ENCODE peak calls at places on chromosomes 13 and 19, in six cellular contexts. P is hepatocyte, W is GM23338, Z is neural progenitor cell, O is PC-3, N is GM23248. I is an unnamed sample.
A peak's percentile ranks its signal among the peaks of the same experiment; 100 is the strongest.

GRCh38 chr13:45678282-45678681 is 23.8 kb upstream of the CBY2 start:
- DNase-seq in O (peak; percentile 21), P (no peak), N (no peak), W (peak; percentile 75), Z (peak; percentile 21), I (no peak)

GRCh38 chr19:48218964-48219363 is 36.7 kb downstream of the CARD8 start:
- DNase-seq in W (no peak), N (no peak), P (no peak), Z (no peak), O (peak; percentile 21), I (no peak)

GRCh38 chr19:56900573-56901097 is 60.1 kb upstream of the PEG3 start:
- DNase-seq in Z (no peak), O (no peak), W (no peak), N (no peak), P (no peak), I (no peak)

GRCh38 chr19:44002212-44002565 is 568 bp upstream of the ZNF230 start:
- DNase-seq in W (no peak), O (no peak), N (peak; percentile 34), Z (no peak), P (no peak), I (no peak)

GRCh38 chr19:3790209-3790734 is 4.1 kb upstream of the MATK start:
- DNase-seq in Z (no peak), W (no peak), P (no peak), O (no peak), N (no peak), I (no peak)

GRCh38 chr19:19223060-19223459 is 11.3 kb downstream of the NCAN start:
- DNase-seq in Z (no peak), N (no peak), W (no peak), P (no peak), O (no peak), I (no peak)

GRCh38 chr13:37175996-37176395 is 70.5 kb upstream of the CSNK1A1L start:
- DNase-seq in W (no peak), N (peak; percentile 89), O (no peak), P (peak; percentile 33), Z (no peak), I (no peak)

GRCh38 chr19:33804021-33804799 is 7.5 kb downstream of the KCTD15 start:
- DNase-seq in P (peak; percentile 87), Z (no peak), N (peak; percentile 71), O (peak; percentile 62), W (no peak), I (no peak)

GRCh38 chr19:45972081-45972943 is 1.4 kb downstream of the NOVA2 start:
- DNase-seq in P (no peak), W (no peak), O (no peak), Z (no peak), N (no peak), I (no peak)

GRCh38 chr13:40490086-40490723 is 176.2 kb downstream of the FOXO1 start:
- DNase-seq in W (no peak), Z (no peak), N (no peak), O (no peak), P (no peak), I (no peak)

GRCh38 chr13:98273824-98274786 is 97.0 kb upstream of the RNF113B start:
- DNase-seq in O (no peak), P (no peak), Z (peak; percentile 78), N (no peak), W (peak; percentile 71), I (no peak)

GRCh38 chr13:24693862-24694471 is 13.8 kb downstream of the ATP12A start:
- DNase-seq in P (peak; percentile 79), Z (peak; percentile 86), O (peak; percentile 78), W (peak; percentile 95), N (peak; percentile 67), I (peak; percentile 82)

GRCh38 chr13:95185851-95186250 is 115.4 kb downstream of the ABCC4 start:
- DNase-seq in O (no peak), Z (no peak), P (no peak), N (no peak), W (no peak), I (no peak)

GRCh38 chr13:99320693-99321481 is 13.7 kb upstream of the GPR183 start:
- DNase-seq in N (peak; percentile 92), O (peak; percentile 88), P (no peak), W (no peak), Z (no peak), I (no peak)

GRCh38 chr13:110137677-110138008 is 169.3 kb downstream of the COL4A1 start:
- DNase-seq in N (peak; percentile 44), W (no peak), O (peak; percentile 58), P (peak; percentile 75), Z (peak; percentile 43), I (peak; percentile 10)

GRCh38 chr19:28980236-28980868 is 232.6 kb downstream of the UQCRFS1 start:
- DNase-seq in P (no peak), W (peak; percentile 70), Z (no peak), N (peak; percentile 68), O (no peak), I (no peak)

GRCh38 chr13:113216165-113217056 is 7.0 kb downstream of the CUL4A start:
- DNase-seq in W (peak; percentile 70), Z (peak; percentile 61), O (peak; percentile 73), P (peak; percentile 54), N (peak; percentile 85), I (no peak)

GRCh38 chr19:2343289-2343982 is 15.0 kb downstream of the SPPL2B start:
- DNase-seq in N (no peak), P (no peak), W (no peak), Z (no peak), O (no peak), I (no peak)

GRCh38 chr13:40631605-40632004 is 34.8 kb downstream of the FOXO1 start:
- DNase-seq in P (no peak), Z (no peak), O (no peak), W (no peak), N (no peak), I (no peak)

GRCh38 chr13:31261241-31261640 is 61.5 kb downstream of the B3GLCT start:
- DNase-seq in P (no peak), O (peak; percentile 6), N (no peak), Z (no peak), W (no peak), I (no peak)

GRCh38 chr13:28796938-28797257 is 23.2 kb upstream of the MTUS2 start:
- DNase-seq in O (no peak), W (no peak), P (no peak), N (no peak), Z (no peak), I (no peak)

GRCh38 chr13:67273001-67273400 is 42.9 kb upstream of the PCDH9 start:
- DNase-seq in O (no peak), P (no peak), W (no peak), N (peak; percentile 34), Z (no peak), I (no peak)

GRCh38 chr19:54209748-54210494 is 9.3 kb downstream of the RPS9 start:
- DNase-seq in O (peak; percentile 99), P (peak; percentile 95), Z (no peak), N (peak; percentile 96), W (no peak), I (no peak)

GRCh38 chr19:18122860-18123795 is 25.6 kb downstream of the MAST3 start:
- DNase-seq in O (no peak), P (no peak), W (no peak), Z (no peak), N (no peak), I (no peak)

GRCh38 chr13:95233026-95233635 is 68.1 kb downstream of the ABCC4 start:
- DNase-seq in P (no peak), N (no peak), Z (no peak), W (no peak), O (no peak), I (no peak)

GRCh38 chr19:32865326-32865725 is 4.2 kb downstream of the SLC7A9 start:
- DNase-seq in W (no peak), O (no peak), Z (no peak), N (no peak), P (no peak), I (no peak)

GRCh38 chr13:47463726-47464125 is 537.3 kb downstream of the SUCLA2 start:
- DNase-seq in O (no peak), W (peak; percentile 12), Z (no peak), N (peak; percentile 80), P (peak; percentile 7), I (no peak)

GRCh38 chr19:33872445-33873320 is 76.0 kb downstream of the KCTD15 start:
- DNase-seq in P (no peak), Z (no peak), N (no peak), O (no peak), W (no peak), I (no peak)

GRCh38 chr19:27885361-27885760 is 1327.6 kb downstream of the UQCRFS1 start:
- DNase-seq in N (no peak), O (no peak), P (no peak), W (no peak), Z (no peak), I (no peak)

GRCh38 chr13:31050486-31051400 is 111.0 kb downstream of the HSPH1 start:
- DNase-seq in Z (peak; percentile 20), W (no peak), O (peak; percentile 18), N (peak; percentile 51), P (no peak), I (no peak)

GRCh38 chr13:51230473-51231105 is 8.4 kb downstream of the FAM124A start:
- DNase-seq in P (peak; percentile 41), Z (no peak), W (peak; percentile 46), N (peak; percentile 58), O (no peak), I (no peak)

GRCh38 chr19:38718747-38719543 is 25.3 kb downstream of the CAPN12 start:
- DNase-seq in W (peak; percentile 74), P (no peak), O (no peak), Z (peak; percentile 44), N (peak; percentile 40), I (no peak)

GRCh38 chr13:32660227-32660626 is 74.0 kb downstream of the PDS5B start:
- DNase-seq in W (no peak), P (peak; percentile 16), O (no peak), Z (no peak), N (no peak), I (no peak)
- TF ChIP-seq EZH2phosphoT487 in W (no peak), P (no peak), O (no peak), Z (no peak), N (no peak), I (no peak)

GRCh38 chr13:90302113-90302512 is 1045.4 kb upstream of the MIR17HG start:
- DNase-seq in Z (no peak), W (no peak), P (no peak), N (peak; percentile 78), O (no peak), I (no peak)
- TF ChIP-seq EZH2phosphoT487 in Z (no peak), W (no peak), P (no peak), N (no peak), O (no peak), I (no peak)

GRCh38 chr13:49649244-49649962 is 21.1 kb downstream of the ARL11 start:
- DNase-seq in Z (peak; percentile 35), N (peak; percentile 52), W (peak; percentile 68), P (peak; percentile 32), O (peak; percentile 64), I (no peak)
- TF ChIP-seq EZH2phosphoT487 in Z (no peak), N (no peak), W (no peak), P (no peak), O (no peak), I (no peak)

DNA sequence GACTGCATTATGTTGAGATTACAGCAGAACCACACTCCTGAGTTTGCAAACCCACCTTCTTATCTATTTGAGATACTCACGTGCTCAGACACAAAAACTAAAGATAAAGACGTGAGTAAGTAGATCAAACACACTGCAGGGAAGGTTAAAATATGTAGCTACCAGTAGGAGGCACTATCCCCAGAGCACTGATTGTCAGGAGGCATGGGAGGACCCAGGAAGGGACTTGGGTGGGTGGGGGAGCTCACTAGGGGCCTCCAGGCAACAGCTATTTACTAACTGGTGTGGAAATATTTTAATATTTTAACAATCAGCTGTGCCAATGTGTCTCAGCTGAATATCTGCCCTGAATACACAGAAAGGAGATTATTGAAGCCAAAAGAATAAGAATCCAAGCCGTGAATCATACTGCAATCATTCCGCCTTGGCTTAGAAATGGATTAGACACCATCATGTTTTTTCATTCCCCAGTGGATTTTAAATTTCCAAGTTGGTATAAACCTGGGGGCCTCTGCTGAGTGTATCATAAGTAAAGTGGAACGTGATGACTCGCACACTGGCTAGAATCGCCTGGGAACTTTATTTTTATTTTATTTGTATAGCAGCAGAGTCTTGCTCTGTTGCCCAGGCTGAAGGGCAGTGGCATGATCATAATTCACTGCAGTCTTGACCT is 73.2 kb upstream of the CACNA1A start:
- DNase-seq in Z (no peak), N (peak; percentile 91), O (peak; percentile 32), W (peak; percentile 30), P (no peak), I (no peak)
- TF ChIP-seq EZH2phosphoT487 in Z (no peak), N (no peak), O (no peak), W (no peak), P (no peak), I (no peak)

I was measured in OCI-LY7.